ENCODE peak calls at places on chromosome 13, in five cellular contexts. One of them, this sample, is unnamed.

GRCh38 chr13:20136781-20137703 is 23.8 kb downstream of the GJA3 start:
- DNase-seq in transverse colon: peak
- DNase-seq in tibial nerve: no peak
- DNase-seq in A549: peak
- DNase-seq in stomach: peak
- DNase-seq in this sample: peak

GRCh38 chr13:25478186-25478585 is 106.4 kb downstream of the ATP8A2 start:
- DNase-seq in stomach: no peak
- DNase-seq in tibial nerve: no peak
- DNase-seq in transverse colon: no peak
- DNase-seq in A549: no peak
- DNase-seq in this sample: no peak

GRCh38 chr13:21745307-21745706 is 74.4 kb downstream of the FGF9 start:
- DNase-seq in transverse colon: no peak
- DNase-seq in tibial nerve: no peak
- DNase-seq in stomach: no peak
- DNase-seq in A549: no peak
- DNase-seq in this sample: no peak

GRCh38 chr13:35797946-35798345 is 321.5 kb upstream of the MAB21L1 start:
- DNase-seq in tibial nerve: no peak
- DNase-seq in stomach: no peak
- DNase-seq in transverse colon: no peak
- DNase-seq in A549: no peak
- DNase-seq in this sample: no peak

GRCh38 chr13:107901230-107901629 is 314.1 kb downstream of the LIG4 start:
- DNase-seq in A549: no peak
- DNase-seq in tibial nerve: no peak
- DNase-seq in transverse colon: no peak
- DNase-seq in stomach: no peak
- DNase-seq in this sample: no peak

GRCh38 chr13:80341771-80342271 is 895 bp upstream of the SPRY2 start:
- DNase-seq in A549: no peak
- DNase-seq in stomach: no peak
- DNase-seq in transverse colon: peak
- DNase-seq in tibial nerve: peak
- DNase-seq in this sample: peak

GRCh38 chr13:42981317-42981716 is 10.7 kb downstream of the EPSTI1 start:
- DNase-seq in stomach: no peak
- DNase-seq in transverse colon: no peak
- DNase-seq in A549: no peak
- DNase-seq in tibial nerve: no peak
- DNase-seq in this sample: no peak

GRCh38 chr13:110521946-110522345 is 39.6 kb downstream of the RAB20 start:
- DNase-seq in tibial nerve: peak
- DNase-seq in stomach: no peak
- DNase-seq in A549: no peak
- DNase-seq in transverse colon: no peak
- DNase-seq in this sample: peak

GRCh38 chr13:101945435-101945834 is 456.4 kb downstream of the FGF14 start:
- DNase-seq in stomach: no peak
- DNase-seq in transverse colon: no peak
- DNase-seq in A549: no peak
- DNase-seq in tibial nerve: no peak
- DNase-seq in this sample: no peak

GRCh38 chr13:88806438-88806837 is 1135.3 kb downstream of the SLITRK5 start:
- DNase-seq in stomach: no peak
- DNase-seq in tibial nerve: no peak
- DNase-seq in transverse colon: no peak
- DNase-seq in A549: no peak
- DNase-seq in this sample: no peak

GRCh38 chr13:109764474-109765292 is 21.7 kb downstream of the IRS2 start:
- DNase-seq in stomach: no peak
- DNase-seq in tibial nerve: no peak
- DNase-seq in A549: no peak
- DNase-seq in transverse colon: no peak
- DNase-seq in this sample: no peak

GRCh38 chr13:39692650-39693438 is 37.4 kb downstream of the COG6 start:
- DNase-seq in transverse colon: no peak
- DNase-seq in stomach: no peak
- DNase-seq in tibial nerve: no peak
- DNase-seq in A549: no peak
- DNase-seq in this sample: no peak

GRCh38 chr13:50400930-50401553 is 385.8 kb downstream of the KCNRG start:
- DNase-seq in A549: no peak
- DNase-seq in transverse colon: no peak
- DNase-seq in stomach: no peak
- DNase-seq in tibial nerve: no peak
- DNase-seq in this sample: no peak

GRCh38 chr13:30791354-30791921 is 56.1 kb downstream of the ALOX5AP start:
- DNase-seq in A549: no peak
- DNase-seq in stomach: no peak
- DNase-seq in tibial nerve: peak
- DNase-seq in transverse colon: no peak
- DNase-seq in this sample: no peak

GRCh38 chr13:68304287-68304893 is 1074.3 kb upstream of the PCDH9 start:
- DNase-seq in transverse colon: no peak
- DNase-seq in stomach: no peak
- DNase-seq in A549: peak
- DNase-seq in tibial nerve: no peak
- DNase-seq in this sample: no peak

GRCh38 chr13:39557285-39557955 is 45.6 kb downstream of the LHFPL6 start:
- DNase-seq in transverse colon: no peak
- DNase-seq in A549: no peak
- DNase-seq in stomach: no peak
- DNase-seq in tibial nerve: no peak
- DNase-seq in this sample: no peak

GRCh38 chr13:79870766-79871165 is 389.8 kb downstream of the NDFIP2 start:
- DNase-seq in A549: no peak
- DNase-seq in tibial nerve: no peak
- DNase-seq in stomach: no peak
- DNase-seq in transverse colon: no peak
- DNase-seq in this sample: no peak

GRCh38 chr13:75129331-75129730 is 352.6 kb downstream of the TBC1D4 start:
- DNase-seq in stomach: no peak
- DNase-seq in tibial nerve: no peak
- DNase-seq in transverse colon: no peak
- DNase-seq in A549: no peak
- DNase-seq in this sample: no peak

GRCh38 chr13:20672772-20673171 is 30.7 kb upstream of the IL17D start:
- DNase-seq in transverse colon: no peak
- DNase-seq in stomach: no peak
- DNase-seq in tibial nerve: no peak
- DNase-seq in A549: no peak
- DNase-seq in this sample: no peak

GRCh38 chr13:49997935-49998334 is 1.1 kb downstream of the TRIM13 start:
- DNase-seq in A549: no peak
- DNase-seq in transverse colon: no peak
- DNase-seq in tibial nerve: no peak
- DNase-seq in stomach: no peak
- DNase-seq in this sample: no peak

GRCh38 chr13:78430811-78431210 is 172.5 kb downstream of the POU4F1 start:
- DNase-seq in transverse colon: no peak
- DNase-seq in stomach: no peak
- DNase-seq in A549: no peak
- DNase-seq in tibial nerve: no peak
- DNase-seq in this sample: no peak

GRCh38 chr13:25973576-25973975 is 78.2 kb downstream of the SHISA2 start:
- DNase-seq in stomach: no peak
- DNase-seq in transverse colon: no peak
- DNase-seq in A549: no peak
- DNase-seq in tibial nerve: no peak
- DNase-seq in this sample: no peak

GRCh38 chr13:90800082-90800746 is 547.3 kb upstream of the MIR17HG start:
- DNase-seq in tibial nerve: peak
- DNase-seq in stomach: no peak
- DNase-seq in A549: no peak
- DNase-seq in transverse colon: peak
- DNase-seq in this sample: no peak

GRCh38 chr13:74930402-74931165 is 551.4 kb downstream of the TBC1D4 start:
- DNase-seq in stomach: no peak
- DNase-seq in A549: no peak
- DNase-seq in transverse colon: no peak
- DNase-seq in tibial nerve: no peak
- DNase-seq in this sample: no peak

GRCh38 chr13:98783856-98784478 is 31.5 kb upstream of the SLC15A1 start:
- DNase-seq in A549: no peak
- DNase-seq in stomach: no peak
- DNase-seq in transverse colon: no peak
- DNase-seq in tibial nerve: no peak
- DNase-seq in this sample: no peak

GRCh38 chr13:98284677-98285076 is 107.6 kb upstream of the RNF113B start:
- DNase-seq in stomach: no peak
- DNase-seq in A549: no peak
- DNase-seq in tibial nerve: no peak
- DNase-seq in transverse colon: no peak
- DNase-seq in this sample: no peak

GRCh38 chr13:106382569-106382968 is 152.9 kb downstream of the EFNB2 start:
- DNase-seq in A549: no peak
- DNase-seq in stomach: no peak
- DNase-seq in tibial nerve: no peak
- DNase-seq in transverse colon: no peak
- DNase-seq in this sample: no peak

DNA sequence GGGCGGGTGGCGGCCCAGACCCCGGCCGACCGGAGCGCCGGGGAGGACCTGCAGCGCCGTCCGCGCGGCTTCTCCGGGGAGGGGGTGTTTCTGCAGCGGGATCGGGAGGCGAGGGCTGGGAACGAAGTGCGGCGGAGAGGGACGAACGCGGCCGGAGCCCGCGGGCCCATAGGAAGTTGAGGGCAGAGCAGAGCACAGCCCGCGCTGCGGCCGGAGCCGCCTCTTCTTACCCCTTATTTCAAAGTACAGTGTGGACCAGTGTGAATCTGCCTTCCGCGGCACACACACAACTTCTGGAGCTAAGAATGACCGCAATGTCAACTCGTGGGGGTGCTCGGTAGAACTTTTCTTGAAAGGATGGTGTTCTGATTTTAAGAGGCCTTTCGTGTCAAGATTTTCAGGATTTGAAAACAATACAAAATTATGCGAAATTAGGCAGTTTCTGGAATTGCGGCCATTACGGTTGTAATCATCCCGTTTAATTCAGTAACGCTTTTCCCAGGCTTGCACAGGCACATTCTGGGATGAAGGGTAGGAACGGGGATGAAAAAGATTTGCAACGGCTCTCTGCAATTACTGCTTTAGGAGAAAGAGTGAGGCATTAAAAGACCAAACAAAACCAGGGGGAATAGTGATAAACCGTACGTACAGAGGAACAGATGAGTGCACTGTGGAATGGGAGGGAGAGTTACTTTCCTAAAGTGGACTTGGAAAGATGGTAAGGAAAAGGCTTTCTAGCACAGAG is 845 bp downstream of the TDRD3 start:
- DNase-seq in A549: peak
- DNase-seq in tibial nerve: peak
- DNase-seq in stomach: peak
- DNase-seq in transverse colon: peak
- DNase-seq in this sample: peak
- TF ChIP-seq POLR2A in A549: peak
- TF ChIP-seq POLR2A in tibial nerve: no peak
- TF ChIP-seq POLR2A in stomach: no peak
- TF ChIP-seq POLR2A in transverse colon: peak
- TF ChIP-seq POLR2A in this sample: no peak

DNA sequence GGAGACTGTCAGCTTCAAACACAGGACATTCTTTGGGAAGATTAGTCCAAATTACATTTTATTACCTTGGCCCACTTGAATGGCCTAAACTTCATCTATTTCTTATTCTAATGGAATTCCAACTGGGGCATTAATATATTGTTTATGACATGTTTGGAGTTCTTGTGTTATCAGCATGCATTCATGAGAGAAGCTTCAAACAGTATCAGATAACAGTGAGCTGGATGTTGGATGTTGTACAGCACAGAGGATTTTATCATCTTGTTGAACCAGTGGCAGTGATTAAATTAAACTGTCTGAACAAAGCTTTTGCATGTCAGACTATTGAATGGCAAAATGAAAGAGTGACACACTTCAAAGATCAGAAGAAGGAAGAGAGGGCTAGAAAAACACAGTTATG is 50.0 kb downstream of the MZT1 start:
- DNase-seq in transverse colon: no peak
- DNase-seq in A549: no peak
- DNase-seq in stomach: no peak
- DNase-seq in tibial nerve: no peak
- DNase-seq in this sample: no peak
- TF ChIP-seq EP300 in transverse colon: no peak
- TF ChIP-seq EP300 in A549: no peak
- TF ChIP-seq EP300 in stomach: no peak
- TF ChIP-seq EP300 in tibial nerve: no peak
- TF ChIP-seq EP300 in this sample: no peak

DNA sequence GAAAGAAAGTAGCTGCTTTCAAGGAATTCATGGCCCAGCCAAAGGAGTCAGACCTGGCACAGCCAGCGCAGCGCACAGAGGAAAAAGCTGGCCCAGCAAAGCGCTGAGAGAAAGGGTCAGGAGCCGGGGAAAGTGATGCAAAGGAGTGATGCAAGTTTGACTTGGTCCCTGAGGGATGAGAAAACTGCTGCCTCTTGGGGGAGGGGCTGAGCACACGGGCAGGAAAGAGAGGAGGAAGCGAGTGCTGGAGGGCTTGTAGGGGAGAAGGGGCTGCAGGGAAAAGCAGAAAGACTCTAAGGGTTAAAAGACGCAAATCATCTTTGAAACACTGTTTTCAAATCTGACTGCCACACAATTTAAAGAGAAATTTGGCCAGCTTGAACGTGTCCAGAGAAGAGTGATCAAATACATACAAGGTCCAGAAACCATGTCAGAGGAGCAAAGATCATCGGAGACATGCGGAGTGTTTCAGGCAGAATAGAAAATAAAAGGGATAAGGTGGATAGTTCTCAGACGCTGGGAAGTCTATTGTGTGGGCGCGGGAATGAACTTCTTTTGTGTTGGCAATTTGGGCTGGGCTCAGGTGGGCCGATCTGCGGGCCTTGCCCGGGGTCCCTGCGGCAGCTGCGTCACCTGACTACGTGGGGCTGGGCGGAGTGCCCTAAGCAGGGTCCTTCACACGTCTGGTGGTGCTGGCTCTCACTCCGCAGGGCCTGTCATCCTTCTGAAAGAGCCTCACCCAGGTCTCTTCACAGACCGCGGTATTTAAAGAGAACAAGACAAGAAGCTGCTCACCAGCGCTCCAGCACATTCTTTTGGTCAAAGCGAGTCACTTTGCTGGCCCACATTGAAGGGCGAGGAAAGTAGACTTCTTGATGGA is 18.1 kb downstream of the N4BP2L1 start:
- DNase-seq in A549: no peak
- DNase-seq in transverse colon: no peak
- DNase-seq in tibial nerve: peak
- DNase-seq in stomach: no peak
- DNase-seq in this sample: peak
- H3K27ac ChIP-seq in A549: no peak
- H3K27ac ChIP-seq in transverse colon: no peak
- H3K27ac ChIP-seq in tibial nerve: no peak
- H3K27ac ChIP-seq in stomach: no peak
- H3K27ac ChIP-seq in this sample: peak

GRCh38 chr13:112689498-112690241 is at the start of gene ATP11A:
- DNase-seq in A549: peak
- DNase-seq in tibial nerve: peak
- DNase-seq in transverse colon: peak
- DNase-seq in stomach: peak
- DNase-seq in this sample: peak
- TF ChIP-seq POLR2A in A549: peak
- TF ChIP-seq POLR2A in tibial nerve: peak
- TF ChIP-seq POLR2A in transverse colon: peak
- TF ChIP-seq POLR2A in stomach: no peak
- TF ChIP-seq POLR2A in this sample: no peak

This sample was measured in sigmoid colon.